ENCODE peak calls at places on chromosomes 12 and 14, in five cellular contexts. R is AG20443, N is H4, S is PC-9, D is mucosa of descending colon. U is an unnamed sample.

GRCh38 chr12:42482820-42483533 is 106.6 kb downstream of the PRICKLE1 start:
- DNase-seq in R (peak), S (no peak), D (peak), N (peak), U (peak)

GRCh38 chr14:29028973-29029582 is 262.5 kb downstream of the FOXG1 start:
- DNase-seq in S (no peak), N (peak), R (no peak), D (no peak), U (no peak)

GRCh38 chr14:52259452-52259851 is 8.0 kb upstream of the PTGDR start:
- DNase-seq in N (no peak), D (no peak), R (peak), S (no peak), U (no peak)

GRCh38 chr14:91753501-91754128 is 21.7 kb upstream of the CATSPERB start:
- DNase-seq in D (no peak), S (peak), R (peak), N (no peak), U (no peak)

GRCh38 chr12:87439990-87440827 is 589.0 kb downstream of the C12orf50 start:
- DNase-seq in D (no peak), S (peak), R (peak), N (peak), U (peak)

GRCh38 chr14:61478971-61479473 is 157.6 kb downstream of the PRKCH start:
- DNase-seq in N (no peak), S (no peak), R (no peak), D (no peak), U (no peak)

GRCh38 chr14:45089813-45090212 is 5.9 kb downstream of the PRPF39 start:
- DNase-seq in D (no peak), S (no peak), R (peak), N (no peak), U (no peak)

GRCh38 chr12:45727994-45728624 is 1.4 kb upstream of the ARID2 start:
- DNase-seq in R (no peak), S (peak), D (no peak), N (peak), U (no peak)

GRCh38 chr12:111393700-111394275 is 11.9 kb upstream of the SH2B3 start:
- DNase-seq in R (peak), S (peak), N (no peak), D (peak), U (no peak)

GRCh38 chr12:97781342-97781741 is 318.7 kb downstream of the RMST start:
- DNase-seq in S (no peak), R (no peak), D (no peak), N (no peak), U (no peak)